ENCODE peak calls at places on chromosomes 5 and 9, in six cellular contexts. Z is midbrain, T is astrocyte of the spinal cord, X is right lobe of liver, O is coronary artery, M is glomerular endothelial cell. K is an unnamed sample.

GRCh38 chr5:1101991-1102713 is 9.7 kb downstream of the SLC12A7 start:
- DNase-seq in Z (no peak), T (no peak), X (peak), O (no peak), M (no peak), K (peak)

GRCh38 chr5:95619096-95619495 is 791 bp upstream of the GPR150 start:
- DNase-seq in Z (no peak), T (no peak), X (no peak), O (no peak), M (no peak), K (peak)

GRCh38 chr5:5192681-5193080 is 52.6 kb downstream of the ADAMTS16 start:
- DNase-seq in Z (no peak), T (no peak), X (no peak), O (no peak), M (no peak), K (no peak)

GRCh38 chr5:146726020-146726419 is 152.5 kb downstream of the PPP2R2B start:
- DNase-seq in Z (no peak), T (no peak), X (no peak), O (no peak), M (no peak), K (no peak)

GRCh38 chr9:20781086-20781485 is 97.0 kb downstream of the FOCAD start:
- DNase-seq in Z (no peak), T (no peak), X (no peak), O (no peak), M (no peak), K (no peak)

GRCh38 chr5:72093231-72093630 is 14.0 kb upstream of the MAP1B start:
- DNase-seq in Z (no peak), T (peak), X (no peak), O (no peak), M (no peak), K (no peak)

GRCh38 chr5:136295914-136296313 is 69.4 kb downstream of the TRPC7 start:
- DNase-seq in Z (no peak), T (no peak), X (no peak), O (no peak), M (no peak), K (no peak)

GRCh38 chr5:135213466-135214239 is 179.6 kb upstream of the PITX1 start:
- DNase-seq in Z (no peak), T (no peak), X (no peak), O (peak), M (no peak), K (no peak)

GRCh38 chr9:114507726-114508125 is 2.5 kb upstream of the WHRN start:
- DNase-seq in Z (peak), T (no peak), X (no peak), O (no peak), M (no peak), K (peak)

GRCh38 chr5:34886718-34887117 is 28.6 kb downstream of the RAD1 start:
- DNase-seq in Z (no peak), T (no peak), X (no peak), O (no peak), M (no peak), K (no peak)

GRCh38 chr9:115595951-115596742 is 478.2 kb upstream of the TNC start:
- DNase-seq in Z (no peak), T (peak), X (no peak), O (no peak), M (no peak), K (no peak)

GRCh38 chr5:53069626-53070025 is 39.9 kb downstream of the MOCS2 start:
- DNase-seq in Z (no peak), T (peak), X (no peak), O (no peak), M (peak), K (peak)

GRCh38 chr9:116154334-116154975 is 864 bp downstream of the PAPPA start:
- DNase-seq in Z (no peak), T (no peak), X (peak), O (no peak), M (no peak), K (no peak)

GRCh38 chr9:121916008-121916407 is 177.1 kb downstream of the TTLL11 start:
- DNase-seq in Z (no peak), T (no peak), X (no peak), O (no peak), M (no peak), K (peak)

GRCh38 chr5:123132330-123132729 is 43.3 kb downstream of the PRDM6 start:
- DNase-seq in Z (no peak), T (no peak), X (no peak), O (no peak), M (no peak), K (no peak)